ENCODE peak calls at places on chromosomes 5 and 9, in four cellular contexts. J is HCEC 1CT, G is foreskin keratinocyte, F is hepatocyte. B is an unnamed sample.

GRCh38 chr9:110427497-110428104 is 89.9 kb upstream of the TXNDC8 start:
- DNase-seq in J (peak; percentile 35), G (peak; percentile 27), F (peak; percentile 69), B (no peak)

GRCh38 chr9:80218336-80218735 is 646.6 kb downstream of the TLE4 start:
- DNase-seq in J (no peak), G (no peak), F (no peak), B (no peak)

GRCh38 chr9:136553581-136553980 is 7.7 kb upstream of the NOTCH1 start:
- DNase-seq in J (no peak), G (no peak), F (no peak), B (no peak)

GRCh38 chr9:19229725-19230355 is 653 bp upstream of the DENND4C start:
- DNase-seq in J (peak; percentile 63), G (peak; percentile 60), F (no peak), B (peak; percentile 58)

GRCh38 chr9:109497193-109498165 is 628 bp downstream of the PTPN3 start:
- DNase-seq in J (no peak), G (peak; percentile 58), F (peak; percentile 66), B (peak; percentile 84)

GRCh38 chr5:170451764-170452365 is 52.0 kb upstream of the KCNIP1 start:
- DNase-seq in J (peak; percentile 57), G (peak; percentile 57), F (no peak), B (peak; percentile 38)

GRCh38 chr5:53476531-53477480 is 3.6 kb upstream of the FST start:
- DNase-seq in J (no peak), G (no peak), F (peak; percentile 7), B (no peak)

GRCh38 chr5:120375248-120375647 is 88.9 kb upstream of the PRR16 start:
- DNase-seq in J (no peak), G (no peak), F (no peak), B (no peak)

GRCh38 chr9:124770359-124771020 is 621 bp downstream of the NR6A1 start:
- DNase-seq in J (no peak), G (no peak), F (peak; percentile 63), B (peak; percentile 64)

GRCh38 chr5:67222243-67223033 is 25.8 kb upstream of the CD180 start:
- DNase-seq in J (no peak), G (no peak), F (no peak), B (no peak)

B was measured in H54.